ENCODE peak calls at places on chromosomes 4 and X, in six cellular contexts. Z is H9, Y is fibroblast of lung, X is Karpas-422, D is mesendoderm, O is left lung. C is an unnamed sample. For H3K4me1, the result is how much of the 10 kb centered on the place peaks cover.

GRCh38 chr4:105895609-105896460 is 564 bp downstream of the NPNT start:
- DNase-seq in Z (peak), Y (peak), X (no peak), D (no peak), O (peak), C (peak)

GRCh38 chrX:152637649-152638442 is at the start of gene GABRQ:
- DNase-seq in Z (peak), Y (peak), X (peak), D (peak), O (no peak), C (peak)

GRCh38 chr4:108854781-108855180 is 91.9 kb upstream of the ETNPPL start:
- DNase-seq in Z (no peak), Y (peak), X (no peak), D (no peak), O (no peak), C (no peak)

GRCh38 chr4:22670953-22671352 is 21.8 kb upstream of the GBA3 start:
- DNase-seq in Z (no peak), Y (peak), X (no peak), D (peak), O (no peak), C (no peak)

GRCh38 chrX:37854148-37854547 is 6.8 kb upstream of the DYNLT3 start:
- DNase-seq in Z (no peak), Y (no peak), X (no peak), D (no peak), O (no peak), C (no peak)

GRCh38 chr4:4642201-4643025 is 100.6 kb upstream of the STX18 start:
- DNase-seq in Z (no peak), Y (no peak), X (no peak), D (peak), O (no peak), C (peak)

GRCh38 chrX:19799319-19800182 is 87.8 kb downstream of the SH3KBP1 start:
- DNase-seq in Z (no peak), Y (peak), X (no peak), D (no peak), O (no peak), C (no peak)

GRCh38 chrX:33211356-33212254 is at the start of gene DMD:
- DNase-seq in Z (peak), Y (peak), X (no peak), D (peak), O (peak), C (peak)

GRCh38 chr4:159047478-159048165 is 55.3 kb upstream of the RAPGEF2 start:
- DNase-seq in Z (no peak), Y (peak), X (no peak), D (peak), O (no peak), C (no peak)

GRCh38 chr4:7371122-7371941 is 63.4 kb downstream of the PSAPL1 start:
- DNase-seq in Z (no peak), Y (peak), X (no peak), D (no peak), O (no peak), C (no peak)

GRCh38 chr4:76430519-76431388 is 4.3 kb upstream of the SHROOM3 start:
- DNase-seq in Z (no peak), Y (peak), X (peak), D (peak), O (no peak), C (peak)

GRCh38 chr4:183396187-183396738 is 48.2 kb upstream of the CDKN2AIP start:
- DNase-seq in Z (no peak), Y (no peak), X (no peak), D (no peak), O (no peak), C (no peak)

GRCh38 chr4:183399166-183399565 is 45.3 kb upstream of the CDKN2AIP start:
- DNase-seq in Z (no peak), Y (no peak), X (no peak), D (no peak), O (no peak), C (no peak)

GRCh38 chr4:183398298-183399129 is 45.9 kb upstream of the CDKN2AIP start:
- DNase-seq in Z (peak), Y (peak), X (no peak), D (peak), O (peak), C (peak)

GRCh38 chr4:183399616-183400015 is 44.8 kb upstream of the CDKN2AIP start:
- DNase-seq in Z (no peak), Y (no peak), X (no peak), D (no peak), O (no peak), C (no peak)

GRCh38 chr4:183397741-183398297 is 46.6 kb upstream of the CDKN2AIP start:
- DNase-seq in Z (no peak), Y (no peak), X (no peak), D (no peak), O (no peak), C (no peak)
- H3K27ac ChIP-seq in Z (no peak), Y (no peak), X (no peak), D (no peak), O (no peak), C (no peak)

DNA sequence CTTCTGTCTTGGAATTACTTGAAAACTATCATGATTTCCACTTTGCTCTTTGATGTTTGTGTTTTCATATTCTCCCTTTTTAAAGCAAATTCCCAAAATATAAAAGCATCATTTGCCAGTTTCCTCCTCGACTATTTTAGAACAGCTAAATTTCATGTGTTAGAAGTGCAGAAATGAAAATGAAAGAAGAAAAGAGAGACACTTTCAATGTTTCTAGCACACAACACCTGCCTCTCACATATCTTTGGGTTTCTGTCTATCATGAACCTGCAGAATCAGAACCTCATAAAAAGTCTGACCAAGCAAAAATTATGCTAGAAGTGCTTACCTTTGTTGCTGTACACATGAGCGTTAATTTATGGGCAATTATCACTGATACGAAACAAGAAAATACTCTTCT is 1.9 kb upstream of the NEUROG2 start:
- DNase-seq in Z (no peak), Y (no peak), X (peak), D (no peak), O (no peak), C (no peak)
- H3K4me1 ChIP-seq in Z (under half), Y (under half), X (half or more), D (under half), O (under half), C (under half)

DNA sequence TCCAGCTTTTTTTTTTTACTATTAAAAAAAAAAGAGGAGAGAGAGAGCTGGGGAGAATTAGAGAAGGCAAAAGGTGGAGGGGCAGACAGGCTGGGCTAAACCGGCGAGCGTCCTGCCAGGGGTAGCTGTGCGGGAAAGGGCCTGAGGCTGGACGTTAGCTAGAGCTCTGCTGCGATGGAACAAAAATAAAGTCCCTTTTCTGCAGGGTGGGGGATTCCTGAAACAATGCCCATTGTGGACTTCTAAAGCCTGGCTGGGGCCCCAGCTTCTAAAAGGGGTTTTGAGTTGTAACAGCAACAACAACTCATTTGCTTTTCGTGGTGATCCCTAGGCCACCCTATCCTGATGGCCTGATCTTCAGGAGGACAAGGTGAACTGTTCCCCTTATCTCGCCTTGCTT is 311.7 kb downstream of the FBXW7 start:
- DNase-seq in Z (no peak), Y (no peak), X (no peak), D (no peak), O (no peak), C (no peak)
- H3K27ac ChIP-seq in Z (no peak), Y (no peak), X (no peak), D (no peak), O (no peak), C (no peak)

DNA sequence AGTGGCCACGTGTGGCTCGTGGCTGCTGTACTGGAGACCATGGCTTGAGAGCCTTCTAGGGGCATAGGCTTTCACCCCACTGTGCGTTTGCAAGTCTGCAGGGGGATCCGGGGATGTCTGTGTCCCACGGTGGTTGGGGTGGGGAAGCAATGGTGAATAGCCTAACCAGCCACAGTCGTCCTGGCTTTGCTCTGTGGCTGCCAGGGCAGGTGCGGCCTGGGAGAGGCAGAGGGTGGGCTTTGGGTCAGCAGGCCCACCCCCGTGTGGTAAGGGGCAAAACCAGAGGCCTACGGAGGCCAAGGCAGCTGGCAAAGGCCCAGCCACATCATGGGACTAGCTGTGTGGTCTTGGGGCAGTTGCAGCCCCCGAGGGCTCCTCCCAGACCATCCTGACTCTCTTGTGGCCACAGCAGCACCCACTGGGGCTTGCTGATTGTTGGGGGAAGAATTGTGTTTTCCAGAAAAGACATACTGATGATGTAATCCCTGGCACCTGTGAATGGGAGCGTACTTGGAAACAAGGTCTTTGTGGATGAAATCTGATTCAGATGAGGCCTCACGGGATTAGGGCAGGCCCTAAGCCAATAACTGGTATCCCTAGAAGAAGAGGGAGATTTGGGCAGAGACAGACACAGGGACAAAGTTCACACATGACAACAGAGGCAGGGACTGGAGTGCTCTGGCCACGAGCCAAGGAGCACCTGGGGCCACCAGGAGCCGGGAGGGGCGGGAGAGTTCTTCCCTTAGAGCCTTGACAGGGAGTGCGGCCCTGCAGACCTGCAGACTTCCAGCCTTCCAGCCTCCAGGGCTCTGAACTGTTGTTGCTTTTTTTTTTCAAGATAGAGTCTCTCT is 2.9 kb downstream of the CPZ start:
- DNase-seq in Z (no peak), Y (peak), X (no peak), D (no peak), O (no peak), C (no peak)
- H3K4me1 ChIP-seq in Z (under half), Y (under half), X (under half), D (under half), O (under half), C (under half)

DNA sequence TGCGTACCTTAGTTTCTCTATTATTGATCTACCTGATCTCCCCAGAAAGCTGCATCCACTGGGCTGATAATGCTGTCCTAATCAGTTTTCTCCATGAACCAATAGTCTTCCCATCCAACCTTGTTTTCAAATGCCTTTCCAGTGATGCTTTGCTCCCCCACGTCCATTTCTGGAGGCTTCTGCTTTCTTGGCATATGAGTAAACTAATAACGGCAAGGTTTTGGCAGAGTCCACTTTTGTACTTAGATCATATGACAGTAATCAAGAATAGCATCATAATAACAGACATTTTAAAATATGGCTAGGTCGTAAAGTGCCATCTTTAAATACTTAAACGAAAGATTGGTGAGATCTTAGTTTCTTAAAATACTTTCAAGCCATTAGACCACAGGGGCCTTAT is 38.4 kb upstream of the FAM9B start:
- DNase-seq in Z (no peak), Y (no peak), X (no peak), D (no peak), O (no peak), C (no peak)
- H3K27ac ChIP-seq in Z (no peak), Y (no peak), X (no peak), D (no peak), O (no peak), C (no peak)

GRCh38 chr4:122831515-122832196 is 5.0 kb downstream of the FGF2 start:
- DNase-seq in Z (no peak), Y (peak), X (no peak), D (no peak), O (no peak), C (no peak)
- H3K4me1 ChIP-seq in Z (under half), Y (under half), X (under half), D (under half), O (under half), C (under half)

GRCh38 chrX:65999029-65999562 is 40.8 kb downstream of the VSIG4 start:
- DNase-seq in Z (no peak), Y (no peak), X (no peak), D (no peak), O (no peak), C (no peak)

GRCh38 chrX:65999563-66000148 is 40.2 kb downstream of the VSIG4 start:
- DNase-seq in Z (no peak), Y (no peak), X (no peak), D (no peak), O (no peak), C (no peak)

GRCh38 chrX:66001596-66001995 is 38.3 kb downstream of the VSIG4 start:
- DNase-seq in Z (no peak), Y (no peak), X (no peak), D (no peak), O (no peak), C (no peak)

GRCh38 chrX:66000628-66001275 is 39.1 kb downstream of the VSIG4 start:
- DNase-seq in Z (no peak), Y (no peak), X (no peak), D (no peak), O (no peak), C (no peak)

GRCh38 chrX:66000178-66000577 is 39.7 kb downstream of the VSIG4 start:
- DNase-seq in Z (no peak), Y (no peak), X (no peak), D (no peak), O (no peak), C (no peak)
- H3K27ac ChIP-seq in Z (no peak), Y (no peak), X (no peak), D (no peak), O (no peak), C (no peak)